ENCODE peak calls at places on chromosomes 2 and 18, in nine cellular contexts. T is SK-N-SH, J is fibroblast of lung, F is T follicular helper cell, C is AG08395, L is fibroblast of the conjunctiva, Q is T-helper 2 cell, U is caudate nucleus, R is right cardiac atrium. A is an unnamed sample.

GRCh38 chr2:227163445-227163997 is 484 bp downstream of the COL4A4 start:
- DNase-seq in Q (no peak), T (peak), U (no peak), J (no peak), F (no peak), C (no peak), L (no peak), R (peak), A (peak)

GRCh38 chr2:202490479-202490878 is 114.4 kb downstream of the BMPR2 start:
- DNase-seq in F (no peak), T (no peak), Q (no peak), J (no peak), R (no peak), U (no peak), L (no peak), C (no peak), A (no peak)

GRCh38 chr2:38959938-38960608 is 70.4 kb downstream of the ARHGEF33 start:
- DNase-seq in L (peak), R (peak), J (peak), U (peak), T (peak), F (peak), C (peak), Q (peak), A (peak)

GRCh38 chr2:240820014-240820606 is at the start of gene KIF1A:
- DNase-seq in Q (no peak), J (no peak), C (no peak), T (peak), L (no peak), U (peak), R (peak), F (no peak), A (peak)

GRCh38 chr2:176178271-176178806 is 10.1 kb upstream of the HOXD1 start:
- DNase-seq in Q (no peak), C (peak), U (no peak), R (no peak), F (no peak), L (no peak), T (no peak), J (no peak), A (no peak)

GRCh38 chr2:20353597-20353996 is 3.0 kb upstream of the PUM2 start:
- DNase-seq in Q (no peak), U (no peak), T (no peak), J (no peak), R (no peak), C (no peak), F (no peak), L (no peak), A (no peak)

GRCh38 chr18:13416848-13417247 is 198.3 kb downstream of the LDLRAD4 start:
- DNase-seq in F (no peak), J (no peak), U (no peak), Q (no peak), R (no peak), C (no peak), L (no peak), T (no peak), A (peak)

GRCh38 chr2:54668711-54669110 is 54.8 kb upstream of the EML6 start:
- DNase-seq in C (no peak), T (no peak), U (no peak), Q (no peak), L (no peak), F (no peak), J (no peak), R (no peak), A (no peak)

GRCh38 chr18:29406996-29407395 is 1230.1 kb upstream of the CDH2 start:
- DNase-seq in Q (no peak), R (no peak), J (no peak), U (no peak), T (peak), L (no peak), F (no peak), C (no peak), A (no peak)

GRCh38 chr18:51522821-51523220 is 325.3 kb upstream of the MEX3C start:
- DNase-seq in C (no peak), T (no peak), J (no peak), U (no peak), F (no peak), R (no peak), L (no peak), Q (no peak), A (no peak)

GRCh38 chr2:86372641-86373502 is 35.4 kb upstream of the REEP1 start:
- DNase-seq in R (no peak), L (peak), U (no peak), J (peak), F (no peak), C (peak), T (peak), Q (no peak), A (no peak)

GRCh38 chr2:168691221-168691620 is 111.2 kb upstream of the NOSTRIN start:
- DNase-seq in T (no peak), L (no peak), F (no peak), R (no peak), J (no peak), U (no peak), C (no peak), Q (no peak), A (no peak)

GRCh38 chr2:27800856-27801255 is 29.3 kb downstream of the MRPL33 start:
- DNase-seq in F (no peak), C (no peak), Q (no peak), J (no peak), T (no peak), R (no peak), L (no peak), U (no peak), A (no peak)

GRCh38 chr18:45686892-45687611 is 36.9 kb upstream of the SLC14A1 start:
- DNase-seq in R (no peak), Q (no peak), L (no peak), F (peak), T (no peak), U (no peak), J (no peak), C (no peak), A (no peak)

GRCh38 chr2:66440692-66441091 is 5.8 kb downstream of the MEIS1 start:
- DNase-seq in L (no peak), U (no peak), Q (no peak), T (no peak), C (no peak), F (no peak), R (peak), J (peak), A (peak)

GRCh38 chr2:179410552-179411356 is 146.1 kb upstream of the SESTD1 start:
- DNase-seq in T (peak), C (peak), R (peak), Q (no peak), L (peak), J (peak), U (no peak), F (no peak), A (no peak)

GRCh38 chr2:172282944-172283343 is 144.4 kb upstream of the ITGA6 start:
- DNase-seq in J (peak), F (no peak), L (peak), R (no peak), T (no peak), Q (no peak), U (no peak), C (peak), A (peak)

GRCh38 chr2:230643576-230644291 is 68.9 kb upstream of the CAB39 start:
- DNase-seq in L (no peak), R (no peak), U (no peak), T (no peak), J (no peak), F (no peak), C (no peak), Q (peak), A (peak)

GRCh38 chr2:37449686-37450392 is 105.4 kb downstream of the QPCT start:
- DNase-seq in C (no peak), R (no peak), Q (no peak), J (no peak), L (no peak), T (no peak), U (no peak), F (no peak), A (peak)

GRCh38 chr18:58091099-58091611 is 47.1 kb downstream of the NEDD4L start:
- DNase-seq in Q (no peak), C (no peak), R (no peak), F (no peak), L (no peak), T (no peak), U (no peak), J (no peak), A (no peak)

GRCh38 chr2:68719912-68720311 is 14.7 kb upstream of the ARHGAP25 start:
- DNase-seq in Q (no peak), L (no peak), R (no peak), U (no peak), T (no peak), J (no peak), C (no peak), F (no peak), A (no peak)

GRCh38 chr2:202378661-202379338 is 2.7 kb downstream of the BMPR2 start:
- DNase-seq in F (no peak), C (no peak), L (no peak), J (no peak), Q (no peak), U (no peak), R (no peak), T (no peak), A (no peak)

GRCh38 chr2:124091721-124092120 is 66.6 kb downstream of the CNTNAP5 start:
- DNase-seq in L (no peak), U (no peak), Q (no peak), R (no peak), C (no peak), F (no peak), T (no peak), J (no peak), A (peak)

GRCh38 chr2:70084973-70085710 is 2.1 kb upstream of the PCBP1 start:
- DNase-seq in U (peak), C (no peak), L (no peak), Q (peak), J (no peak), F (peak), T (no peak), R (peak), A (peak)

GRCh38 chr2:238946586-238947242 is 98.8 kb downstream of the TWIST2 start:
- DNase-seq in L (no peak), T (no peak), Q (no peak), C (no peak), F (no peak), U (no peak), J (no peak), R (no peak), A (no peak)

GRCh38 chr18:79600141-79600540 is 79.5 kb upstream of the CTDP1 start:
- DNase-seq in L (no peak), R (no peak), U (no peak), J (no peak), F (no peak), C (no peak), T (no peak), Q (no peak), A (peak)

GRCh38 chr2:162153608-162154224 is 1.7 kb upstream of the GCG start:
- DNase-seq in U (no peak), R (no peak), L (peak), J (peak), Q (peak), F (peak), C (peak), T (peak), A (no peak)

GRCh38 chr2:16223481-16224177 is 283.3 kb downstream of the MYCN start:
- DNase-seq in F (no peak), R (no peak), T (peak), J (no peak), Q (no peak), U (no peak), C (no peak), L (no peak), A (no peak)

GRCh38 chr18:57925706-57926105 is 118.3 kb upstream of the NEDD4L start:
- DNase-seq in F (no peak), T (no peak), L (no peak), Q (no peak), R (no peak), U (no peak), J (peak), C (peak), A (peak)

GRCh38 chr18:4007846-4008245 is 447.3 kb downstream of the DLGAP1 start:
- DNase-seq in Q (no peak), T (no peak), R (no peak), C (no peak), U (no peak), L (no peak), J (no peak), F (no peak), A (no peak)

GRCh38 chr2:237962432-237963084 is 4.3 kb upstream of the UBE2F start:
- DNase-seq in U (no peak), F (no peak), C (no peak), Q (no peak), R (no peak), J (no peak), T (no peak), L (no peak), A (peak)

GRCh38 chr18:25229080-25229479 is 122.9 kb downstream of the ZNF521 start:
- DNase-seq in Q (no peak), R (peak), J (peak), U (no peak), F (no peak), T (peak), L (peak), C (peak), A (no peak)

GRCh38 chr2:149226790-149227189 is 103.6 kb upstream of the LYPD6 start:
- DNase-seq in U (no peak), F (no peak), L (no peak), C (no peak), Q (no peak), R (no peak), T (no peak), J (no peak), A (no peak)

GRCh38 chr18:446941-447560 is 53.5 kb downstream of the COLEC12 start:
- DNase-seq in C (no peak), R (no peak), F (no peak), L (no peak), J (peak), T (no peak), Q (no peak), U (no peak), A (no peak)

GRCh38 chr2:232505805-232506360 is 14.3 kb upstream of the PRSS56 start:
- DNase-seq in R (no peak), Q (no peak), J (no peak), C (no peak), T (peak), L (no peak), U (no peak), F (no peak), A (no peak)

GRCh38 chr18:75206637-75207297 is 2.2 kb downstream of the PTGR3 start:
- DNase-seq in J (no peak), R (no peak), T (no peak), C (no peak), F (no peak), L (no peak), U (no peak), Q (no peak), A (no peak)

GRCh38 chr2:241629762-241630435 is 7.1 kb downstream of the THAP4 start:
- DNase-seq in T (no peak), Q (no peak), J (peak), C (no peak), R (no peak), U (no peak), L (no peak), F (no peak), A (peak)

A was measured in osteoblast.